ENCODE peak calls at places on chromosomes 13 and 19, in ten cellular contexts. B is PC-9; U is SK-N-SH; C is CD8-positive, alpha-beta T cell; R is OCI-LY7; X is kidney; Z is naive thymus-derived CD4-positive, alpha-beta T cell; O is adrenal gland; I is prostate gland; L is psoas muscle. S is an unnamed sample.
A peak's percentile ranks its signal among the peaks of the same experiment; 100 is the strongest.

GRCh38 chr19:7515471-7516226 is at the start of gene ZNF358:
- DNase-seq in B (peak; percentile 77), U (peak; percentile 98), C (no peak), R (no peak), X (peak; percentile 92), Z (no peak), O (peak; percentile 79), I (peak; percentile 41), L (peak; percentile 81), S (peak; percentile 89)

GRCh38 chr13:80029170-80029569 is 311.8 kb downstream of the SPRY2 start:
- DNase-seq in B (no peak), U (no peak), C (no peak), R (no peak), X (no peak), Z (no peak), O (no peak), I (no peak), L (no peak), S (no peak)

GRCh38 chr13:51495300-51495699 is 42.5 kb upstream of the INTS6 start:
- DNase-seq in B (no peak), U (no peak), C (no peak), R (no peak), X (no peak), Z (no peak), O (no peak), I (no peak), L (no peak), S (no peak)

GRCh38 chr13:34506796-34507195 is 435.3 kb upstream of the NBEA start:
- DNase-seq in B (no peak), U (no peak), C (no peak), R (no peak), X (no peak), Z (no peak), O (no peak), I (no peak), L (no peak), S (no peak)

GRCh38 chr19:55283548-55284393 is at the start of gene BRSK1:
- DNase-seq in B (peak; percentile 34), U (peak; percentile 93), C (no peak), R (peak; percentile 80), X (peak; percentile 87), Z (peak; percentile 20), O (peak; percentile 78), I (no peak), L (peak; percentile 43), S (peak; percentile 65)

GRCh38 chr19:18349524-18350128 is 9.2 kb downstream of the PGPEP1 start:
- DNase-seq in B (peak; percentile 63), U (peak; percentile 84), C (no peak), R (peak; percentile 40), X (peak; percentile 84), Z (no peak), O (peak; percentile 74), I (peak; percentile 42), L (peak; percentile 60), S (peak; percentile 66)

GRCh38 chr13:60756306-60756705 is 359.3 kb downstream of the TDRD3 start:
- DNase-seq in B (no peak), U (no peak), C (no peak), R (no peak), X (no peak), Z (no peak), O (no peak), I (peak; percentile 15), L (no peak), S (no peak)

GRCh38 chr19:29683009-29683408 is 17.7 kb downstream of the PLEKHF1 start:
- DNase-seq in B (no peak), U (no peak), C (no peak), R (no peak), X (no peak), Z (no peak), O (no peak), I (no peak), L (no peak), S (no peak)

GRCh38 chr13:19957320-19958118 is 1.0 kb upstream of the ZMYM2 start:
- DNase-seq in B (peak; percentile 54), U (peak; percentile 66), C (peak; percentile 69), R (peak; percentile 75), X (peak; percentile 89), Z (peak; percentile 89), O (peak; percentile 87), I (peak; percentile 78), L (peak; percentile 67), S (peak; percentile 83)

GRCh38 chr19:4861147-4861546 is 6.3 kb downstream of the PLIN3 start:
- DNase-seq in B (peak; percentile 83), U (no peak), C (no peak), R (no peak), X (peak; percentile 86), Z (no peak), O (no peak), I (peak; percentile 82), L (no peak), S (peak; percentile 91)

DNA sequence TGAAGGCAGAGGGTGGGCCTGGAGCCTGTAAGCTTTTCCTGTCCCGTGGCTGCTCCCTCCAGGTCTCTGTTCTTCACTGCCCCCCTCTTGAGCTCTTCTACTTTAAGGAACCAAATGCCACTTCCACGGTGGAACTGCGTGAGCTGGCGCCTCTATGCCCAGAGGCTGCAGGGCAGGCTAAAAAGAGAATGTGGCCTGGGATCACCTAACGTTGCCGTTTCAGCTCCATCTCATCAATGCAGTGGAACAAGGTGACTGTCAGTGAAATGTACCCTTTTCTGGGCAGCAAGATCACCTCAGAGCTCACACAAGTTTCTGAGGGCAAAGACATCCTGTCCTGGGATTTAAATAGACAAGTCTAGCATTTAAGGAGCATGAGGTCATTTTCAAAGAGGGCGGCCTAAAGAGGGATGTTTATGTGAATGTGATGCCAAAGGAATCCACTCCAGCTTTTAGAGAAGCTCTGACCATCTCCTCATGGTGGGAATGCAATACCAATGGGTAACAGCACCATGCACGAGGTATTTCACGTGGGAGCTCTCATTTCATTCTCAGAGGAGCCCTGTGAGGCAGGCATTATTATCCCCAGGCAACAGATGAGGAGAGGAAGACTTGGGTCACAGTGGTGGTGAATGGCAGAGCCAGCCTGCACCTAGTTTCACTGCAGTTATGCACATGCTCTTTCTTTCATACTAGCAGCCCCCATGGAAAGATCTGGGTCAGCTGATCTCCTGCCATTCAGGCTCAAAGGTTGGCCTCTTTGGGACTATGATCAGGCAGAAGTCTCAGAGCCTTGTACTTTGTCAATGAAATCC is 39.3 kb downstream of the RGCC start:
- DNase-seq in B (no peak), U (no peak), C (no peak), R (no peak), X (no peak), Z (no peak), O (no peak), I (no peak), L (no peak), S (no peak)
- H3K4me1 ChIP-seq in B (no peaks in the 10 kb centered on the region), U (no peaks in the 10 kb centered on the region), C (peaks cover 64% of the 10 kb centered on the region), R (peaks cover 100% of the 10 kb centered on the region), X (peaks cover 5% of the 10 kb centered on the region), Z (peaks cover 40% of the 10 kb centered on the region), O (no peaks in the 10 kb centered on the region), I (no peaks in the 10 kb centered on the region), L (no peaks in the 10 kb centered on the region), S (peaks cover 21% of the 10 kb centered on the region)

DNA sequence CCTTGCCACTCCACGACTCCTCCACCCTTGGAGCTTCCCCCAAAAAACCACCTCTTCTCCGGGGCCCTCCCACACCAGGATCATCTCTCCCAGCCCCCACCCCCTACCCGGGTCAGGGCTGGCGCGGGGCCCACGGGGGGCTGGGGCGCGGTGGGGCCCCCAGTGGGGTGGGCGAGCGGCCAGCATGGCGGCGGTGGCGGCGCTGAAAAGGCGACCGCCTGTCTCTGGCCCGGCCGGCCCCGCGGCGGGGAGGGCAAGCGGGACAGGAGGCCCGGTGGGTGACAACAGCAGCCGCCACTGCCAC is 850 bp downstream of the DYRK1B start:
- DNase-seq in B (no peak), U (no peak), C (no peak), R (no peak), X (no peak), Z (no peak), O (no peak), I (no peak), L (no peak), S (no peak)
- H3K4me3 ChIP-seq in B (no peak overlapping the region), U (peak overlapping the region; percentile 97), C (peak overlapping the region; percentile 93), R (peak overlapping the region; percentile 68), X (peak overlapping the region; percentile 80), Z (peak overlapping the region; percentile 100), O (peak overlapping the region; percentile 84), I (peak overlapping the region; percentile 80), L (peak overlapping the region; percentile 90), S (peak overlapping the region; percentile 92)

DNA sequence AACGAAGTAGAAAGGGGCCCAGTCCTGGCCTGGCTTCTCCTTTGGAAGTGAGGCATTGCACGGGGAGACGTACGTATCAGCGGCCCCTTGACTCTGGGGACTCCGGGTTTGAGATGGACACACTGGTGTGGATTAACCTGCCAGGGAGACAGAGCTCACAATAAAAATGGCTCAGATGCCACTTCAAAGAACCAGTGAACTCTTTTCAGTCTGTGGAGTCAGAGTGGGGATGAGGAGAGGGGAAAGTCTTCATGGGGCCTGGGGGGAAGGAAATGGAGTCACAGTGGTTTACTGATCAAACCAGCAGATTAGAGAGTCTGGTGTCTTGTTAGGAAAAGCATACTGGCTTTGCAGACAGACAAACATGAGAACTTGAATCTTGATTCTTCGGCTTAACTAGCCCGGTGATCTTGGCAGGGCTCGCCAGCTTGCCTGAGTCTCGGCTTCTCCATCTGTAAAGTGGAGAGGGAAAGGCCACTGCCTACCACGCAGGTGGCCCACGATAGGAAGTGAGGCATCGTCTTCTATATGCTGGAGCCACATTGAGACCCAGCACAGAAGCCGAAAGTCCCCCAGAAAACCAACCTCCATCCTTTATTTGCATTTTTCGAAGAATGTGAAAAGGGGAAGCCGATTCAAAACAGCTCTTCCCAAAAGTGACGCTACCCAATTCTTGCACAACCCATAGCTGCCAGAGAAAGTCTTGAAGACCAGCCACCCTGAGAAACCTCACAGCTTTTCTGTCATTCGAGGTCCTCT is at the start of gene FFAR1:
- DNase-seq in B (no peak), U (no peak), C (no peak), R (peak; percentile 89), X (peak; percentile 39), Z (peak; percentile 46), O (no peak), I (no peak), L (no peak), S (peak; percentile 21)
- H3K4me1 ChIP-seq in B (no peaks in the 10 kb centered on the region), U (no peaks in the 10 kb centered on the region), C (peaks cover 23% of the 10 kb centered on the region), R (peaks cover 90% of the 10 kb centered on the region), X (no peaks in the 10 kb centered on the region), Z (peaks cover 18% of the 10 kb centered on the region), O (no peaks in the 10 kb centered on the region), I (no peaks in the 10 kb centered on the region), L (no peaks in the 10 kb centered on the region), S (no peaks in the 10 kb centered on the region)

DNA sequence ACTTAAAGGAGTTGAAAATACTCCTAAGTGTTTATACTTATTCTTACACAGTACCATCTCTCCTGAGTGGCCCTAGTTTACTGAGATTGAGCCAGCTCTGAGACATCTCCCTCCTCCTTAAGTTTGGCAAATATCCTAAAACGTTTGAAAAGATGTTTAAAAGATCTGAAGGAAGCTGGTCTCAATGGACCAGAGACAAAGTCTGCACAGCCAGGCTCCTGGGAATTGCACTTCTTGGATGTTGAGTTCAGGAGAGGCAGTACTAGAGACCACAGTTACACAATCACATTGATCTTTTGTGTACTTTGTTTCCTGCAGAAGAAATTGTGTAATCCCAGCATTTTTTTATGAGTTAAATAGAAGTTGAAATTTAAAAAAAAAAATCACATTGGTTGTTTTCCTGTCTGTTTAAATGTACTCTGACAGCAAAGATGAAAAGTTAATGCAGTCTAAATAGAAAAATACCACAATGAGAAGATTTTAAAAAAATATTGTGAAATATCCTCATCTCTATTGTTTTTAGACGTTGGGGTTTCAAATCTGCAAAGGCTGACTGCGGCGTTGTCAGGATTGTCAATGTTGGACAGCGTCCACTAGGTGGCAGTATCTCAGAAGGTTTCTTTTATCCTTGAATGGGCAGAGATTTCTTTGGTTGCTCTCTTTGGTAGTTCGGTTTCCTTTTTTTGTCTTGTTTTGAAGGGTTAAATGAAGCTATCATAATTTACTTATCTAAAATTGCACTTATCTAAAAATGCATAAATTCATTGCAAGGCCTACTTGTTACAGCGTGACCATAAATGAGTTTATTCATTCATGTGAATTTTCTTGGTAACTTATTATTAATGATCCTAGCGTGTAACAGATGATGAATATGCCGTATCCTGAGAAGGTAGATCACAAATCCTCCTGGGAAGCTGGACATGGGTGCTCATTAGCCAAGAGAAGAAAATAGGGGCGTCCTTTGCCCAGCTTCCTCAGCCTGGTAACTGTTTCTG is 20.9 kb downstream of the TNFSF11 start:
- DNase-seq in B (peak; percentile 33), U (peak; percentile 58), C (no peak), R (peak; percentile 71), X (no peak), Z (peak; percentile 53), O (peak; percentile 48), I (peak; percentile 46), L (no peak), S (peak; percentile 77)
- H3K4me3 ChIP-seq in B (no peak overlapping the region), U (no peak overlapping the region), C (no peak overlapping the region), R (no peak overlapping the region), X (no peak overlapping the region), Z (no peak overlapping the region), O (no peak overlapping the region), I (no peak overlapping the region), L (no peak overlapping the region), S (no peak overlapping the region)

S was measured in Peyer's patch.